ENCODE peak calls at places on chromosomes 7 and 10, in eight cellular contexts. One of them, this sample, is unnamed.
A peak's percentile ranks its signal among the peaks of the same experiment; 100 is the strongest.

GRCh38 chr7:156650042-156650441 is 9.5 kb downstream of the RNF32 start:
- DNase-seq in nephron progenitor cell: peak; percentile 39
- DNase-seq in MCF 10A: no peak
- DNase-seq in IMR-90: no peak
- DNase-seq in fibroblast of the aortic adventitia: no peak
- DNase-seq in GM13977: no peak
- DNase-seq in osteocyte: no peak
- DNase-seq in heart left ventricle: no peak
- DNase-seq in this sample: no peak

GRCh38 chr7:18647602-18648001 is 152.1 kb downstream of the HDAC9 start:
- DNase-seq in nephron progenitor cell: no peak
- DNase-seq in MCF 10A: no peak
- DNase-seq in IMR-90: no peak
- DNase-seq in fibroblast of the aortic adventitia: no peak
- DNase-seq in GM13977: no peak
- DNase-seq in osteocyte: no peak
- DNase-seq in heart left ventricle: no peak
- DNase-seq in this sample: no peak

GRCh38 chr7:133253522-133253882 is 624 bp downstream of the EXOC4 start:
- DNase-seq in nephron progenitor cell: peak; percentile 13
- DNase-seq in MCF 10A: peak; percentile 16
- DNase-seq in IMR-90: peak; percentile 10
- DNase-seq in fibroblast of the aortic adventitia: peak; percentile 21
- DNase-seq in GM13977: no peak
- DNase-seq in osteocyte: no peak
- DNase-seq in heart left ventricle: no peak
- DNase-seq in this sample: no peak

GRCh38 chr10:90779573-90779972 is 78.3 kb downstream of the HTR7 start:
- DNase-seq in nephron progenitor cell: no peak
- DNase-seq in MCF 10A: peak; percentile 47
- DNase-seq in IMR-90: peak; percentile 6
- DNase-seq in fibroblast of the aortic adventitia: no peak
- DNase-seq in GM13977: no peak
- DNase-seq in osteocyte: no peak
- DNase-seq in heart left ventricle: no peak
- DNase-seq in this sample: no peak

GRCh38 chr10:111709630-111710029 is 473.9 kb downstream of the GPAM start:
- DNase-seq in nephron progenitor cell: no peak
- DNase-seq in MCF 10A: no peak
- DNase-seq in IMR-90: no peak
- DNase-seq in fibroblast of the aortic adventitia: peak; percentile 15
- DNase-seq in GM13977: no peak
- DNase-seq in osteocyte: no peak
- DNase-seq in heart left ventricle: no peak
- DNase-seq in this sample: no peak

GRCh38 chr10:12121673-12122072 is 7.8 kb upstream of the SEC61A2 start:
- DNase-seq in nephron progenitor cell: no peak
- DNase-seq in MCF 10A: no peak
- DNase-seq in IMR-90: no peak
- DNase-seq in fibroblast of the aortic adventitia: no peak
- DNase-seq in GM13977: peak; percentile 73
- DNase-seq in osteocyte: no peak
- DNase-seq in heart left ventricle: no peak
- DNase-seq in this sample: no peak

GRCh38 chr10:30719832-30720231 is 90.3 kb upstream of the LYZL2 start:
- DNase-seq in nephron progenitor cell: no peak
- DNase-seq in MCF 10A: no peak
- DNase-seq in IMR-90: no peak
- DNase-seq in fibroblast of the aortic adventitia: no peak
- DNase-seq in GM13977: no peak
- DNase-seq in osteocyte: no peak
- DNase-seq in heart left ventricle: no peak
- DNase-seq in this sample: no peak

GRCh38 chr10:104640339-104641149 is 546 bp upstream of the SORCS3 start:
- DNase-seq in nephron progenitor cell: peak; percentile 67
- DNase-seq in MCF 10A: no peak
- DNase-seq in IMR-90: no peak
- DNase-seq in fibroblast of the aortic adventitia: no peak
- DNase-seq in GM13977: no peak
- DNase-seq in osteocyte: no peak
- DNase-seq in heart left ventricle: no peak
- DNase-seq in this sample: peak; percentile 14

GRCh38 chr7:64902806-64903721 is at the start of gene ZNF273:
- DNase-seq in nephron progenitor cell: peak; percentile 86
- DNase-seq in MCF 10A: peak; percentile 92
- DNase-seq in IMR-90: peak; percentile 84
- DNase-seq in fibroblast of the aortic adventitia: peak; percentile 85
- DNase-seq in GM13977: peak; percentile 85
- DNase-seq in osteocyte: peak; percentile 95
- DNase-seq in heart left ventricle: peak; percentile 92
- DNase-seq in this sample: peak; percentile 89

GRCh38 chr7:151086802-151087246 is 549 bp downstream of the AGAP3 start:
- DNase-seq in nephron progenitor cell: peak; percentile 57
- DNase-seq in MCF 10A: peak; percentile 45
- DNase-seq in IMR-90: no peak
- DNase-seq in fibroblast of the aortic adventitia: no peak
- DNase-seq in GM13977: no peak
- DNase-seq in osteocyte: peak; percentile 83
- DNase-seq in heart left ventricle: no peak
- DNase-seq in this sample: peak; percentile 30

GRCh38 chr10:103053659-103054581 is 135.8 kb downstream of the CNNM2 start:
- DNase-seq in nephron progenitor cell: peak; percentile 35
- DNase-seq in MCF 10A: peak; percentile 5
- DNase-seq in IMR-90: peak; percentile 88
- DNase-seq in fibroblast of the aortic adventitia: peak; percentile 83
- DNase-seq in GM13977: peak; percentile 70
- DNase-seq in osteocyte: no peak
- DNase-seq in heart left ventricle: peak; percentile 64
- DNase-seq in this sample: peak; percentile 79

GRCh38 chr10:76202777-76203176 is 771.4 kb downstream of the LRMDA start:
- DNase-seq in nephron progenitor cell: no peak
- DNase-seq in MCF 10A: no peak
- DNase-seq in IMR-90: peak; percentile 60
- DNase-seq in fibroblast of the aortic adventitia: peak; percentile 43
- DNase-seq in GM13977: no peak
- DNase-seq in osteocyte: no peak
- DNase-seq in heart left ventricle: no peak
- DNase-seq in this sample: peak; percentile 62

GRCh38 chr10:24238527-24239247 is 29.7 kb downstream of the KIAA1217 start:
- DNase-seq in nephron progenitor cell: peak; percentile 20
- DNase-seq in MCF 10A: peak; percentile 67
- DNase-seq in IMR-90: no peak
- DNase-seq in fibroblast of the aortic adventitia: no peak
- DNase-seq in GM13977: no peak
- DNase-seq in osteocyte: no peak
- DNase-seq in heart left ventricle: no peak
- DNase-seq in this sample: no peak

GRCh38 chr10:117005454-117006055 is 568 bp upstream of the SHTN1 start:
- DNase-seq in nephron progenitor cell: peak; percentile 57
- DNase-seq in MCF 10A: no peak
- DNase-seq in IMR-90: no peak
- DNase-seq in fibroblast of the aortic adventitia: no peak
- DNase-seq in GM13977: peak; percentile 36
- DNase-seq in osteocyte: no peak
- DNase-seq in heart left ventricle: no peak
- DNase-seq in this sample: no peak

GRCh38 chr7:30837581-30837980 is 66.4 kb downstream of the MINDY4 start:
- DNase-seq in nephron progenitor cell: no peak
- DNase-seq in MCF 10A: no peak
- DNase-seq in IMR-90: no peak
- DNase-seq in fibroblast of the aortic adventitia: no peak
- DNase-seq in GM13977: no peak
- DNase-seq in osteocyte: peak; percentile 36
- DNase-seq in heart left ventricle: no peak
- DNase-seq in this sample: no peak

GRCh38 chr7:132193898-132194297 is 382.4 kb downstream of the PLXNA4 start:
- DNase-seq in nephron progenitor cell: no peak
- DNase-seq in MCF 10A: no peak
- DNase-seq in IMR-90: no peak
- DNase-seq in fibroblast of the aortic adventitia: no peak
- DNase-seq in GM13977: no peak
- DNase-seq in osteocyte: no peak
- DNase-seq in heart left ventricle: no peak
- DNase-seq in this sample: no peak

GRCh38 chr7:100556541-100556940 is 17.2 kb downstream of the SAP25 start:
- DNase-seq in nephron progenitor cell: no peak
- DNase-seq in MCF 10A: peak; percentile 64
- DNase-seq in IMR-90: peak; percentile 58
- DNase-seq in fibroblast of the aortic adventitia: peak; percentile 76
- DNase-seq in GM13977: no peak
- DNase-seq in osteocyte: no peak
- DNase-seq in heart left ventricle: no peak
- DNase-seq in this sample: peak; percentile 41

DNA sequence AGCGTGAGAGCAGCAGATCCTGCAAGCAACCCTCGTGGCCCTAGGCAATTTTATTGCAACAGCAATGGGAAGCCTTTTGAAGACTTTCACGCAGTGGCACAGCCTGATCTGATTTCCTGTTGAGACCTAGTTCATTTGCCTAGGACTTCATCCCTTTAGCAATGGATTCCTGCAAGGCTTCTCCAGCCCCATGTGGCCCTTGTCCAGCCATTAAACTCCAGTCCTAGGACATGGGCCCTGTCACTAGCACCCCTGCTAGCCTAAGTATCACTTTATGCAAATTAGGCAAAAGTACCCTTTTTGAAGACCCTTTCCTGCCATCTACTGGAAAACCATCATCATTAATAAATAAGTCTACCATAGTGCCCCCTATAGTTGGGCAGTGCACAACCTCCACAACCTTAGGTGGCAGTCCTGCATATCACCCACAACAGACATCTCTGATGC is 379.4 kb downstream of the GALNT17 start:
- DNase-seq in nephron progenitor cell: no peak
- DNase-seq in MCF 10A: no peak
- DNase-seq in IMR-90: no peak
- DNase-seq in fibroblast of the aortic adventitia: no peak
- DNase-seq in GM13977: no peak
- DNase-seq in osteocyte: no peak
- DNase-seq in heart left ventricle: no peak
- DNase-seq in this sample: no peak
- TF ChIP-seq CTCF in nephron progenitor cell: no peak
- TF ChIP-seq CTCF in MCF 10A: no peak
- TF ChIP-seq CTCF in IMR-90: no peak
- TF ChIP-seq CTCF in fibroblast of the aortic adventitia: no peak
- TF ChIP-seq CTCF in GM13977: no peak
- TF ChIP-seq CTCF in osteocyte: no peak
- TF ChIP-seq CTCF in heart left ventricle: no peak
- TF ChIP-seq CTCF in this sample: no peak

DNA sequence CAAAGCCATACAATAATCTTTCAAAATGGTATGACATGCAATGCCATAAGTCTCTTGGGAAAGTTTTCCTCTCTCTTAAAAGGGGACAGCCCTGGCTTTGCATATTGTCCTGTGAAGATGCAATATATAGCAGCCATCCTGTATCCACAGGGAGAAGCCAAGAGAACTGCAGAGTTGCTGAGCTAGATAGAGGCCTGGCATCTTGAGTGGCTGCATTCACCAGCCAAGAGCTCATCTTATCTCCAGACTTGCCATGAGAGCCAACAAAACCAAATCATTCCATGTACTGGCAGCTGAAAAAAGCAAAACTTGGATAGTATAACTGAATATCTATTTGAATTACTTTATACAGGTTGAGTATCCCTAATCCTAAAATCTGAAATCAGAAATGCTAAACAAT is 348.8 kb downstream of the CALN1 start:
- DNase-seq in nephron progenitor cell: no peak
- DNase-seq in MCF 10A: no peak
- DNase-seq in IMR-90: no peak
- DNase-seq in fibroblast of the aortic adventitia: no peak
- DNase-seq in GM13977: no peak
- DNase-seq in osteocyte: no peak
- DNase-seq in heart left ventricle: no peak
- DNase-seq in this sample: no peak
- TF ChIP-seq CTCF in nephron progenitor cell: no peak
- TF ChIP-seq CTCF in MCF 10A: no peak
- TF ChIP-seq CTCF in IMR-90: no peak
- TF ChIP-seq CTCF in fibroblast of the aortic adventitia: no peak
- TF ChIP-seq CTCF in GM13977: no peak
- TF ChIP-seq CTCF in osteocyte: no peak
- TF ChIP-seq CTCF in heart left ventricle: no peak
- TF ChIP-seq CTCF in this sample: no peak

GRCh38 chr7:43456200-43456599 is 126.7 kb upstream of the STK17A start:
- DNase-seq in nephron progenitor cell: no peak
- DNase-seq in MCF 10A: no peak
- DNase-seq in IMR-90: no peak
- DNase-seq in fibroblast of the aortic adventitia: no peak
- DNase-seq in GM13977: no peak
- DNase-seq in osteocyte: no peak
- DNase-seq in heart left ventricle: no peak
- DNase-seq in this sample: no peak
- TF ChIP-seq CTCF in nephron progenitor cell: no peak
- TF ChIP-seq CTCF in MCF 10A: no peak
- TF ChIP-seq CTCF in IMR-90: peak; percentile 10
- TF ChIP-seq CTCF in fibroblast of the aortic adventitia: no peak
- TF ChIP-seq CTCF in GM13977: no peak
- TF ChIP-seq CTCF in osteocyte: peak; percentile 22
- TF ChIP-seq CTCF in heart left ventricle: no peak
- TF ChIP-seq CTCF in this sample: peak; percentile 17

GRCh38 chr10:6476989-6477388 is 103.1 kb downstream of the PRKCQ start:
- DNase-seq in nephron progenitor cell: no peak
- DNase-seq in MCF 10A: no peak
- DNase-seq in IMR-90: no peak
- DNase-seq in fibroblast of the aortic adventitia: no peak
- DNase-seq in GM13977: no peak
- DNase-seq in osteocyte: no peak
- DNase-seq in heart left ventricle: no peak
- DNase-seq in this sample: no peak

GRCh38 chr10:6482737-6483362 is 97.2 kb downstream of the PRKCQ start:
- DNase-seq in nephron progenitor cell: no peak
- DNase-seq in MCF 10A: no peak
- DNase-seq in IMR-90: no peak
- DNase-seq in fibroblast of the aortic adventitia: no peak
- DNase-seq in GM13977: no peak
- DNase-seq in osteocyte: no peak
- DNase-seq in heart left ventricle: no peak
- DNase-seq in this sample: no peak

GRCh38 chr10:6473901-6474370 is 106.1 kb downstream of the PRKCQ start:
- DNase-seq in nephron progenitor cell: no peak
- DNase-seq in MCF 10A: peak; percentile 25
- DNase-seq in IMR-90: no peak
- DNase-seq in fibroblast of the aortic adventitia: peak; percentile 5
- DNase-seq in GM13977: peak; percentile 61
- DNase-seq in osteocyte: no peak
- DNase-seq in heart left ventricle: no peak
- DNase-seq in this sample: peak; percentile 5

GRCh38 chr10:6473430-6473829 is 106.6 kb downstream of the PRKCQ start:
- DNase-seq in nephron progenitor cell: no peak
- DNase-seq in MCF 10A: no peak
- DNase-seq in IMR-90: no peak
- DNase-seq in fibroblast of the aortic adventitia: no peak
- DNase-seq in GM13977: peak; percentile 57
- DNase-seq in osteocyte: no peak
- DNase-seq in heart left ventricle: no peak
- DNase-seq in this sample: no peak

DNA sequence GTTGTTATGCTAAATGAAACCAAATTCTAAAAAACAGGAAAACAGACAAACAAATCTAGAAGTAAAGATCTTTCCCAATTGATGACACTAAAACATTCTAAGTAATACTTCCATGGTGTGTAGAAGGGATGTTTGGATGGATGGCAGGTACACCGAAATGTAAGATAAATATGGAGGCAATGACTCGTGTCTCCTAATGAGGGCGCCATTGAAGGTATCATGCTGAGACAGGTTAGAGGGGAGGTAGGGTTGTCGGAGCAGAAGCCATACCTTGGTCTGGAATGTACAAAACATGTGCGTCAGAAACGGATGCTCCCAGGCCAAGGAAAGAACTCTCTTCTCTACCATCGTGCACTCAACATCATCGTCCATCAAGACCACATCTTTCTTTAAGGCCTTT is 101.4 kb downstream of the PRKCQ start:
- DNase-seq in nephron progenitor cell: no peak
- DNase-seq in MCF 10A: no peak
- DNase-seq in IMR-90: no peak
- DNase-seq in fibroblast of the aortic adventitia: no peak
- DNase-seq in GM13977: no peak
- DNase-seq in osteocyte: no peak
- DNase-seq in heart left ventricle: no peak
- DNase-seq in this sample: no peak
- TF ChIP-seq CTCF in nephron progenitor cell: no peak
- TF ChIP-seq CTCF in MCF 10A: no peak
- TF ChIP-seq CTCF in IMR-90: no peak
- TF ChIP-seq CTCF in fibroblast of the aortic adventitia: no peak
- TF ChIP-seq CTCF in GM13977: no peak
- TF ChIP-seq CTCF in osteocyte: no peak
- TF ChIP-seq CTCF in heart left ventricle: no peak
- TF ChIP-seq CTCF in this sample: no peak

This sample was measured in astrocyte of the spinal cord.